ENCODE peak calls at places on chromosomes 5 and 9, in seven cellular contexts. One of them, this sample, is unnamed.

GRCh38 chr5:33480876-33481275 is 40.1 kb downstream of the TARS1 start:
- DNase-seq in GM20000: no peak
- DNase-seq in stimulated activated CD4-positive, alpha-beta T cell treated with anti-CD3 and anti-CD28 coated beads, Interleukin-4, amount 100 ng/mL, for 48 hours: no peak
- DNase-seq in NCI-H2081: no peak
- DNase-seq in SJSA1: no peak
- DNase-seq in mucosa of descending colon: no peak
- DNase-seq in WTC11: no peak
- DNase-seq in this sample: no peak

GRCh38 chr9:35615981-35616680 is 2.1 kb downstream of the CD72 start:
- DNase-seq in GM20000: no peak
- DNase-seq in stimulated activated CD4-positive, alpha-beta T cell treated with anti-CD3 and anti-CD28 coated beads, Interleukin-4, amount 100 ng/mL, for 48 hours: no peak
- DNase-seq in NCI-H2081: no peak
- DNase-seq in SJSA1: no peak
- DNase-seq in mucosa of descending colon: no peak
- DNase-seq in WTC11: no peak
- DNase-seq in this sample: no peak

GRCh38 chr5:463952-464351 is 21.0 kb downstream of the EXOC3 start:
- DNase-seq in GM20000: peak; percentile 56
- DNase-seq in stimulated activated CD4-positive, alpha-beta T cell treated with anti-CD3 and anti-CD28 coated beads, Interleukin-4, amount 100 ng/mL, for 48 hours: peak; percentile 51
- DNase-seq in NCI-H2081: no peak
- DNase-seq in SJSA1: no peak
- DNase-seq in mucosa of descending colon: peak; percentile 77
- DNase-seq in WTC11: peak; percentile 6
- DNase-seq in this sample: no peak

GRCh38 chr9:110592075-110592830 is 12.7 kb upstream of the SVEP1 start:
- DNase-seq in GM20000: no peak
- DNase-seq in stimulated activated CD4-positive, alpha-beta T cell treated with anti-CD3 and anti-CD28 coated beads, Interleukin-4, amount 100 ng/mL, for 48 hours: no peak
- DNase-seq in NCI-H2081: no peak
- DNase-seq in SJSA1: no peak
- DNase-seq in mucosa of descending colon: no peak
- DNase-seq in WTC11: no peak
- DNase-seq in this sample: no peak

GRCh38 chr9:125509476-125509875 is 197.5 kb downstream of the MAPKAP1 start:
- DNase-seq in GM20000: no peak
- DNase-seq in stimulated activated CD4-positive, alpha-beta T cell treated with anti-CD3 and anti-CD28 coated beads, Interleukin-4, amount 100 ng/mL, for 48 hours: no peak
- DNase-seq in NCI-H2081: no peak
- DNase-seq in SJSA1: no peak
- DNase-seq in mucosa of descending colon: no peak
- DNase-seq in WTC11: no peak
- DNase-seq in this sample: no peak

GRCh38 chr5:63255609-63256008 is 677.0 kb downstream of the LRRC70 start:
- DNase-seq in GM20000: no peak
- DNase-seq in stimulated activated CD4-positive, alpha-beta T cell treated with anti-CD3 and anti-CD28 coated beads, Interleukin-4, amount 100 ng/mL, for 48 hours: no peak
- DNase-seq in NCI-H2081: no peak
- DNase-seq in SJSA1: no peak
- DNase-seq in mucosa of descending colon: no peak
- DNase-seq in WTC11: peak; percentile 16
- DNase-seq in this sample: no peak

GRCh38 chr5:176650354-176650884 is 3.1 kb downstream of the TSPAN17 start:
- DNase-seq in GM20000: no peak
- DNase-seq in stimulated activated CD4-positive, alpha-beta T cell treated with anti-CD3 and anti-CD28 coated beads, Interleukin-4, amount 100 ng/mL, for 48 hours: no peak
- DNase-seq in NCI-H2081: no peak
- DNase-seq in SJSA1: no peak
- DNase-seq in mucosa of descending colon: no peak
- DNase-seq in WTC11: no peak
- DNase-seq in this sample: no peak

GRCh38 chr5:135191084-135191826 is 157.2 kb upstream of the PITX1 start:
- DNase-seq in GM20000: peak; percentile 83
- DNase-seq in stimulated activated CD4-positive, alpha-beta T cell treated with anti-CD3 and anti-CD28 coated beads, Interleukin-4, amount 100 ng/mL, for 48 hours: peak; percentile 63
- DNase-seq in NCI-H2081: peak; percentile 65
- DNase-seq in SJSA1: peak; percentile 71
- DNase-seq in mucosa of descending colon: peak; percentile 76
- DNase-seq in WTC11: peak; percentile 91
- DNase-seq in this sample: peak; percentile 87

GRCh38 chr5:109654455-109654854 is 35.3 kb upstream of the MAN2A1 start:
- DNase-seq in GM20000: no peak
- DNase-seq in stimulated activated CD4-positive, alpha-beta T cell treated with anti-CD3 and anti-CD28 coated beads, Interleukin-4, amount 100 ng/mL, for 48 hours: peak; percentile 7
- DNase-seq in NCI-H2081: no peak
- DNase-seq in SJSA1: peak; percentile 72
- DNase-seq in mucosa of descending colon: no peak
- DNase-seq in WTC11: no peak
- DNase-seq in this sample: no peak

GRCh38 chr5:63263409-63263808 is 684.8 kb downstream of the LRRC70 start:
- DNase-seq in GM20000: no peak
- DNase-seq in stimulated activated CD4-positive, alpha-beta T cell treated with anti-CD3 and anti-CD28 coated beads, Interleukin-4, amount 100 ng/mL, for 48 hours: no peak
- DNase-seq in NCI-H2081: no peak
- DNase-seq in SJSA1: no peak
- DNase-seq in mucosa of descending colon: no peak
- DNase-seq in WTC11: no peak
- DNase-seq in this sample: no peak

This sample was measured in GM13976.